ENCODE peak calls at places on chromosomes 16 and 17, in nine cellular contexts. One of them, this sample, is unnamed.

GRCh38 chr16:30569746-30570325 is 1.7 kb downstream of the ZNF688 start:
- DNase-seq in fibroblast of lung: no peak
- DNase-seq in suprapubic skin: no peak
- DNase-seq in GM23248: no peak
- DNase-seq in iPS DF 6.9: no peak
- DNase-seq in adrenal gland: no peak
- DNase-seq in cardiac muscle cell: no peak
- DNase-seq in A549: no peak
- DNase-seq in body of pancreas: no peak
- DNase-seq in this sample: no peak

GRCh38 chr16:85903576-85903975 is 4.6 kb downstream of the IRF8 start:
- DNase-seq in A549: no peak
- DNase-seq in cardiac muscle cell: no peak
- DNase-seq in iPS DF 6.9: no peak
- DNase-seq in adrenal gland: no peak
- DNase-seq in GM23248: no peak
- DNase-seq in fibroblast of lung: no peak
- DNase-seq in suprapubic skin: no peak
- DNase-seq in body of pancreas: no peak
- DNase-seq in this sample: no peak

GRCh38 chr16:3698941-3699340 is 18.4 kb downstream of the TRAP1 start:
- DNase-seq in cardiac muscle cell: peak; percentile 8
- DNase-seq in iPS DF 6.9: no peak
- DNase-seq in GM23248: no peak
- DNase-seq in suprapubic skin: no peak
- DNase-seq in fibroblast of lung: peak; percentile 22
- DNase-seq in body of pancreas: no peak
- DNase-seq in adrenal gland: no peak
- DNase-seq in A549: no peak
- DNase-seq in this sample: no peak

GRCh38 chr17:10067446-10068143 is 130.8 kb downstream of the GAS7 start:
- DNase-seq in suprapubic skin: peak; percentile 32
- DNase-seq in adrenal gland: no peak
- DNase-seq in body of pancreas: no peak
- DNase-seq in cardiac muscle cell: no peak
- DNase-seq in GM23248: no peak
- DNase-seq in fibroblast of lung: no peak
- DNase-seq in iPS DF 6.9: no peak
- DNase-seq in A549: no peak
- DNase-seq in this sample: no peak

GRCh38 chr17:31371511-31372097 is 19.9 kb upstream of the RAB11FIP4 start:
- DNase-seq in iPS DF 6.9: no peak
- DNase-seq in fibroblast of lung: peak; percentile 66
- DNase-seq in cardiac muscle cell: peak; percentile 77
- DNase-seq in GM23248: peak; percentile 54
- DNase-seq in suprapubic skin: no peak
- DNase-seq in A549: no peak
- DNase-seq in adrenal gland: no peak
- DNase-seq in body of pancreas: no peak
- DNase-seq in this sample: no peak

GRCh38 chr17:64016248-64016784 is 4.1 kb downstream of the ICAM2 start:
- DNase-seq in iPS DF 6.9: no peak
- DNase-seq in GM23248: peak; percentile 28
- DNase-seq in fibroblast of lung: no peak
- DNase-seq in body of pancreas: no peak
- DNase-seq in cardiac muscle cell: no peak
- DNase-seq in suprapubic skin: peak; percentile 5
- DNase-seq in adrenal gland: peak; percentile 5
- DNase-seq in A549: no peak
- DNase-seq in this sample: no peak

GRCh38 chr17:71023631-71024030 is 854.3 kb downstream of the KCNJ2 start:
- DNase-seq in suprapubic skin: no peak
- DNase-seq in fibroblast of lung: peak; percentile 21
- DNase-seq in GM23248: no peak
- DNase-seq in cardiac muscle cell: peak; percentile 6
- DNase-seq in iPS DF 6.9: no peak
- DNase-seq in A549: no peak
- DNase-seq in adrenal gland: no peak
- DNase-seq in body of pancreas: no peak
- DNase-seq in this sample: no peak

GRCh38 chr17:42194133-42194899 is at the start of gene GHDC:
- DNase-seq in GM23248: peak; percentile 87
- DNase-seq in A549: peak; percentile 83
- DNase-seq in cardiac muscle cell: peak; percentile 83
- DNase-seq in iPS DF 6.9: no peak
- DNase-seq in fibroblast of lung: peak; percentile 70
- DNase-seq in body of pancreas: peak; percentile 89
- DNase-seq in suprapubic skin: peak; percentile 88
- DNase-seq in adrenal gland: peak; percentile 82
- DNase-seq in this sample: peak; percentile 72

GRCh38 chr17:35068249-35068648 is 4.7 kb upstream of the RFFL start:
- DNase-seq in A549: no peak
- DNase-seq in GM23248: no peak
- DNase-seq in fibroblast of lung: no peak
- DNase-seq in suprapubic skin: no peak
- DNase-seq in cardiac muscle cell: no peak
- DNase-seq in iPS DF 6.9: no peak
- DNase-seq in body of pancreas: no peak
- DNase-seq in adrenal gland: no peak
- DNase-seq in this sample: no peak

GRCh38 chr16:57576429-57576870 is 34.0 kb downstream of the ADGRG5 start:
- DNase-seq in cardiac muscle cell: peak; percentile 76
- DNase-seq in body of pancreas: peak; percentile 82
- DNase-seq in adrenal gland: peak; percentile 55
- DNase-seq in GM23248: peak; percentile 76
- DNase-seq in A549: peak; percentile 73
- DNase-seq in iPS DF 6.9: peak; percentile 75
- DNase-seq in fibroblast of lung: peak; percentile 34
- DNase-seq in suprapubic skin: peak; percentile 82
- DNase-seq in this sample: peak; percentile 55

GRCh38 chr16:4626396-4626795 is 1.8 kb downstream of the MGRN1 start:
- DNase-seq in GM23248: no peak
- DNase-seq in adrenal gland: no peak
- DNase-seq in suprapubic skin: no peak
- DNase-seq in iPS DF 6.9: no peak
- DNase-seq in body of pancreas: no peak
- DNase-seq in fibroblast of lung: no peak
- DNase-seq in A549: no peak
- DNase-seq in cardiac muscle cell: no peak
- DNase-seq in this sample: no peak

GRCh38 chr16:78437352-78437968 is 338.0 kb downstream of the WWOX start:
- DNase-seq in adrenal gland: peak; percentile 24
- DNase-seq in iPS DF 6.9: no peak
- DNase-seq in suprapubic skin: no peak
- DNase-seq in cardiac muscle cell: peak; percentile 27
- DNase-seq in fibroblast of lung: no peak
- DNase-seq in body of pancreas: peak; percentile 12
- DNase-seq in A549: peak; percentile 27
- DNase-seq in GM23248: peak; percentile 42
- DNase-seq in this sample: peak; percentile 6

GRCh38 chr17:80539022-80539421 is 5.6 kb upstream of the RPTOR start:
- DNase-seq in body of pancreas: no peak
- DNase-seq in GM23248: peak; percentile 13
- DNase-seq in cardiac muscle cell: no peak
- DNase-seq in fibroblast of lung: no peak
- DNase-seq in A549: peak; percentile 34
- DNase-seq in adrenal gland: no peak
- DNase-seq in suprapubic skin: no peak
- DNase-seq in iPS DF 6.9: no peak
- DNase-seq in this sample: no peak

DNA sequence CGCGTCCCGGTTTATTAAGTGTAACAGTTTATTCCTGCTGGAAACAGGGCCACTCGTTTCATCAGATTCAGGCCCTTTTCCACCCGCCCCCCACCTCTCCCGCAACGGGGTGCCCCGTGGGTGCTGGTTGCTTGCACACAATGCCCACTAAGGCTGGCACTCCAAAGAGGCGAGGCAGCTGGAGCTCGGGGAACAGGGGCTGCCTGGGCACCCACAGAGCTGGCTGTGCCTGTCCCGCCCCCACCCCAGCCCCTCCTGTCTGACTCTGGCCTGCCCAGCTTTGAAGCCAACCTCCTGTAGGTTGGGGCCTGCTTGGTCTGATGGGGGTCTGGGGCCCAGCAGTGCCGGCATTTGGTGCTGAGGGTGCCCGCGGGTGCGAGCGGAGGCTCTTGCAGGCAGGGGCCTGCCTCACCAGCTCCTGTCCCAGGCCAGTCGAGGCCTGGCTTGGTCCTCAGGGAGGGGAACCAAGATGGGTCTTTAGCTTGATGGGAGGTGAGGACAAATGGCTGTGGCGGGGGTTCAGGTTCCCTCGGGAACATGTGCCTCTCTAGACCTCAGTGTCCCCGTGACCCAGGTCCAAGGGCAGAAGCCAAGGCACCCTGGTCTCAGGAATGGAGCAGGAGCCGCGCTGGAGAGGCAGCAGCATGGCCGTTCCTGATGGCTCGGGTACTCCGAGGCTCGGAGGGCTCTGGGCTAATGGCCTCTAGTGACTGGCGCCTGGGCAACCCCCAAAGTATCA is 20.1 kb downstream of the MYBBP1A start:
- DNase-seq in iPS DF 6.9: no peak
- DNase-seq in suprapubic skin: no peak
- DNase-seq in GM23248: no peak
- DNase-seq in body of pancreas: no peak
- DNase-seq in A549: no peak
- DNase-seq in fibroblast of lung: no peak
- DNase-seq in adrenal gland: no peak
- DNase-seq in cardiac muscle cell: no peak
- DNase-seq in this sample: no peak
- H3K4me1 ChIP-seq in iPS DF 6.9: peaks cover 6% of the 10 kb centered on the region
- H3K4me1 ChIP-seq in suprapubic skin: peaks cover 61% of the 10 kb centered on the region
- H3K4me1 ChIP-seq in GM23248: no peaks in the 10 kb centered on the region
- H3K4me1 ChIP-seq in body of pancreas: no peaks in the 10 kb centered on the region
- H3K4me1 ChIP-seq in A549: peaks cover 20% of the 10 kb centered on the region
- H3K4me1 ChIP-seq in fibroblast of lung: no peaks in the 10 kb centered on the region
- H3K4me1 ChIP-seq in adrenal gland: peaks cover 10% of the 10 kb centered on the region
- H3K4me1 ChIP-seq in cardiac muscle cell: peaks cover 13% of the 10 kb centered on the region
- H3K4me1 ChIP-seq in this sample: no peaks in the 10 kb centered on the region

GRCh38 chr17:75849304-75849695 is 5.1 kb upstream of the UNC13D start:
- DNase-seq in A549: no peak
- DNase-seq in fibroblast of lung: no peak
- DNase-seq in body of pancreas: no peak
- DNase-seq in suprapubic skin: no peak
- DNase-seq in GM23248: no peak
- DNase-seq in iPS DF 6.9: no peak
- DNase-seq in adrenal gland: peak; percentile 55
- DNase-seq in cardiac muscle cell: peak; percentile 33
- DNase-seq in this sample: no peak
- H3K4me1 ChIP-seq in A549: peaks cover 47% of the 10 kb centered on the region
- H3K4me1 ChIP-seq in fibroblast of lung: peaks cover 12% of the 10 kb centered on the region
- H3K4me1 ChIP-seq in body of pancreas: peaks cover 84% of the 10 kb centered on the region
- H3K4me1 ChIP-seq in suprapubic skin: peaks cover 79% of the 10 kb centered on the region
- H3K4me1 ChIP-seq in GM23248: peaks cover 17% of the 10 kb centered on the region
- H3K4me1 ChIP-seq in iPS DF 6.9: peaks cover 5% of the 10 kb centered on the region
- H3K4me1 ChIP-seq in adrenal gland: peaks cover 43% of the 10 kb centered on the region
- H3K4me1 ChIP-seq in cardiac muscle cell: peaks cover 18% of the 10 kb centered on the region
- H3K4me1 ChIP-seq in this sample: peaks cover 25% of the 10 kb centered on the region

DNA sequence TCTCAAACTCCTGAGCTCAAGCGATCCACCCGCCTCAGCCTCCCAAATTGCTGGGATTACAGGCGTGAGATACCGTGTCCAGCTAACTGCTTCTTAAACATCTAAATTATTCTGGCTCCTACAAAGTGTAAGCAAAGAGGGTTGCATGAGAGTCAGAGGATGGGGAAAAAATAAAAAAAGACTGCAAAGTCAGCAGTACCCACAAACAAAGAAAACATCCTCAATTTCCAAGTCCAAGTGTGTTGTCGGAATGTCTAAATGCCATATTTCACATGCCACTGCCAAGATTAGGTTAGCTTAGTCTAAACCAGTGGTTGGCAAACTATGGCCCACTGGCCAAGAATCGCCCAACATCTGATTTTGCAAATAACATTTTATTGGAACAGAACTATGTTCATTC is 13.0 kb upstream of the PHLPP2 start:
- DNase-seq in fibroblast of lung: no peak
- DNase-seq in cardiac muscle cell: no peak
- DNase-seq in body of pancreas: no peak
- DNase-seq in adrenal gland: no peak
- DNase-seq in GM23248: no peak
- DNase-seq in suprapubic skin: no peak
- DNase-seq in iPS DF 6.9: no peak
- DNase-seq in A549: no peak
- DNase-seq in this sample: no peak
- H3K4me1 ChIP-seq in fibroblast of lung: no peaks in the 10 kb centered on the region
- H3K4me1 ChIP-seq in cardiac muscle cell: no peaks in the 10 kb centered on the region
- H3K4me1 ChIP-seq in body of pancreas: no peaks in the 10 kb centered on the region
- H3K4me1 ChIP-seq in adrenal gland: no peaks in the 10 kb centered on the region
- H3K4me1 ChIP-seq in GM23248: no peaks in the 10 kb centered on the region
- H3K4me1 ChIP-seq in suprapubic skin: no peaks in the 10 kb centered on the region
- H3K4me1 ChIP-seq in iPS DF 6.9: no peaks in the 10 kb centered on the region
- H3K4me1 ChIP-seq in A549: no peaks in the 10 kb centered on the region
- H3K4me1 ChIP-seq in this sample: no peaks in the 10 kb centered on the region

GRCh38 chr16:2209258-2210008 is 1.2 kb downstream of the BRICD5 start:
- DNase-seq in A549: no peak
- DNase-seq in GM23248: no peak
- DNase-seq in fibroblast of lung: no peak
- DNase-seq in body of pancreas: no peak
- DNase-seq in cardiac muscle cell: no peak
- DNase-seq in iPS DF 6.9: no peak
- DNase-seq in adrenal gland: no peak
- DNase-seq in suprapubic skin: no peak
- DNase-seq in this sample: no peak

GRCh38 chr16:2208772-2209171 is 1.9 kb downstream of the BRICD5 start:
- DNase-seq in cardiac muscle cell: no peak
- DNase-seq in iPS DF 6.9: no peak
- DNase-seq in fibroblast of lung: no peak
- DNase-seq in GM23248: no peak
- DNase-seq in A549: no peak
- DNase-seq in body of pancreas: no peak
- DNase-seq in adrenal gland: no peak
- DNase-seq in suprapubic skin: no peak
- DNase-seq in this sample: no peak

GRCh38 chr16:2207872-2208271 is 2.6 kb downstream of the MLST8 start:
- DNase-seq in iPS DF 6.9: no peak
- DNase-seq in GM23248: no peak
- DNase-seq in A549: no peak
- DNase-seq in suprapubic skin: no peak
- DNase-seq in fibroblast of lung: no peak
- DNase-seq in body of pancreas: no peak
- DNase-seq in adrenal gland: no peak
- DNase-seq in cardiac muscle cell: no peak
- DNase-seq in this sample: no peak

GRCh38 chr16:2206780-2207433 is 1.7 kb downstream of the MLST8 start:
- DNase-seq in A549: no peak
- DNase-seq in adrenal gland: no peak
- DNase-seq in GM23248: no peak
- DNase-seq in body of pancreas: no peak
- DNase-seq in iPS DF 6.9: no peak
- DNase-seq in fibroblast of lung: no peak
- DNase-seq in cardiac muscle cell: peak; percentile 27
- DNase-seq in suprapubic skin: no peak
- DNase-seq in this sample: no peak

DNA sequence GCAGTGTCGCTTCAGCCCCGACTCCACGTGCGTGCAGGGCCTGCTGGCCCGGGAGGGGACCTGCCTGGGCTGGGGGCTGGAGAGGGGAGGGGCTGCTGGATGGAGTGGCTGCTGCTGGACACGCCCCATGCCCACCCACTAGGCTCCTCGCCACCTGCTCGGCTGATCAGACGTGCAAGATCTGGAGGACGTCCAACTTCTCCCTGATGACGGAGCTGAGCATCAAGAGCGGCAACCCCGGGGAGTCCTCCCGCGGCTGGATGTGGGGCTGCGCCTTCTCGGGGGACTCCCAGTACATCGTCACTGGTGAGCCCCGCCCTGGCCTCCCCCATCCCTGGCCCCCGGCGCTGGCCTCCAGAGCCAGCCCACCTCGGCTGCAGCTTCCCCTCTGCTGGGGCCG is 2.4 kb downstream of the BRICD5 start:
- DNase-seq in GM23248: no peak
- DNase-seq in adrenal gland: no peak
- DNase-seq in cardiac muscle cell: no peak
- DNase-seq in fibroblast of lung: no peak
- DNase-seq in suprapubic skin: no peak
- DNase-seq in A549: no peak
- DNase-seq in body of pancreas: no peak
- DNase-seq in iPS DF 6.9: no peak
- DNase-seq in this sample: no peak
- H3K4me1 ChIP-seq in GM23248: peaks cover 11% of the 10 kb centered on the region
- H3K4me1 ChIP-seq in adrenal gland: peaks cover 19% of the 10 kb centered on the region
- H3K4me1 ChIP-seq in cardiac muscle cell: peaks cover 23% of the 10 kb centered on the region
- H3K4me1 ChIP-seq in fibroblast of lung: peaks cover 9% of the 10 kb centered on the region
- H3K4me1 ChIP-seq in suprapubic skin: peaks cover 36% of the 10 kb centered on the region
- H3K4me1 ChIP-seq in A549: peaks cover 30% of the 10 kb centered on the region
- H3K4me1 ChIP-seq in body of pancreas: peaks cover 35% of the 10 kb centered on the region
- H3K4me1 ChIP-seq in iPS DF 6.9: peaks cover 7% of the 10 kb centered on the region
- H3K4me1 ChIP-seq in this sample: peaks cover 23% of the 10 kb centered on the region